ENCODE peak calls at places on chromosomes 12 and 14, in eight cellular contexts. Q is AG10803, H is RWPE1, L is endothelial cell of umbilical vein, M is lung, Z is HFFc6, B is brain microvascular endothelial cell, K is neural crest cell. E is an unnamed sample.

GRCh38 chr12:6336079-6336858 is 5.6 kb downstream of the TNFRSF1A start:
- DNase-seq in Z (peak), L (peak), M (peak), H (peak), Q (peak), K (peak), B (peak), E (peak)

GRCh38 chr12:62332598-62332997 is 72.4 kb downstream of the USP15 start:
- DNase-seq in Z (peak), K (no peak), L (no peak), M (no peak), Q (peak), B (peak), H (peak), E (peak)

GRCh38 chr12:97556201-97556824 is 93.7 kb downstream of the RMST start:
- DNase-seq in L (peak), H (no peak), K (no peak), Q (peak), B (no peak), Z (peak), M (peak), E (no peak)

GRCh38 chr12:89893972-89894706 is 185.5 kb upstream of the ATP2B1 start:
- DNase-seq in Q (peak), B (peak), M (no peak), H (peak), L (peak), K (no peak), Z (peak), E (no peak)

GRCh38 chr14:64683264-64683663 is 21.0 kb upstream of the PLEKHG3 start:
- DNase-seq in Z (no peak), Q (no peak), K (peak), L (no peak), M (no peak), H (no peak), B (no peak), E (no peak)

GRCh38 chr14:105489607-105490317 is 1.3 kb upstream of the TEDC1 start:
- DNase-seq in M (peak), Q (peak), L (peak), Z (peak), B (peak), H (peak), K (peak), E (peak)

GRCh38 chr14:66539034-66539433 is 31.1 kb downstream of the GPHN start:
- DNase-seq in M (no peak), Q (no peak), H (no peak), K (no peak), L (no peak), Z (no peak), B (no peak), E (no peak)

GRCh38 chr12:12622418-12622817 is 10.7 kb downstream of the CREBL2 start:
- DNase-seq in Z (no peak), M (no peak), L (no peak), K (no peak), H (no peak), B (no peak), Q (no peak), E (no peak)

GRCh38 chr12:40946612-40947194 is 241.4 kb upstream of the PDZRN4 start:
- DNase-seq in M (no peak), Q (peak), L (peak), Z (peak), B (no peak), K (no peak), H (peak), E (peak)

GRCh38 chr14:30882431-30882830 is 8.1 kb downstream of the COCH start:
- DNase-seq in B (no peak), H (no peak), L (no peak), Q (no peak), Z (no peak), K (no peak), M (no peak), E (no peak)

GRCh38 chr14:31059152-31059924 is 33.2 kb upstream of the STRN3 start:
- DNase-seq in Z (peak), B (peak), M (peak), K (no peak), L (no peak), Q (peak), H (peak), E (peak)

GRCh38 chr12:93090768-93091172 is 161.7 kb upstream of the EEA1 start:
- DNase-seq in H (peak), B (peak), M (no peak), Q (peak), K (no peak), L (peak), Z (peak), E (no peak)

GRCh38 chr12:124837958-124838803 is 25.5 kb downstream of the SCARB1 start:
- DNase-seq in Q (peak), H (peak), K (no peak), B (peak), Z (peak), L (peak), M (peak), E (peak)

GRCh38 chr12:124277394-124278222 is 17.3 kb upstream of the RFLNA start:
- DNase-seq in H (no peak), B (no peak), M (no peak), Z (no peak), L (no peak), K (no peak), Q (no peak), E (no peak)

GRCh38 chr14:101934751-101935150 is 29.6 kb upstream of the DYNC1H1 start:
- DNase-seq in L (no peak), Z (no peak), Q (no peak), K (no peak), M (no peak), H (no peak), B (no peak), E (no peak)

GRCh38 chr12:45991289-45992249 is 1.2 kb upstream of the SCAF11 start:
- DNase-seq in Z (peak), L (peak), K (peak), H (peak), B (peak), M (peak), Q (peak), E (no peak)

DNA sequence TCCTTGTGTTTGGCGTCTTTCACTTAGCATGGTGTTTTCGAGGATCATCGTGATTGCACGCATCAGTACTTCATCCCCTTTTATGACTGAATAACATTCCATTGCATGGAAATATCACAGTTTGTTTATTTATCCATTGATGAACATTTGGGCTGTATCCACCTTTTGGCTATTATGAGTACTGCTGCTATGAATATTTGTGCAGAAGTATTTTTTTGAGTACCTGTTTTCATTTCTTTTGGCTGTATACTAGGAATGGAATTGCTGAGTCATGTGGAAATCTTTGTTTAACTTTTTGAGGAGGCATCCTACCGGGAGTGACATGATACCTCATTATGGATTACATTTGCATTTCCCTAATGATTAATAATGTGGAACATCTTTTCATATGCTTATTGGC is 66.4 kb downstream of the WNK1 start:
- DNase-seq in Z (no peak), M (no peak), B (no peak), K (no peak), H (no peak), L (no peak), Q (no peak), E (no peak)
- TF ChIP-seq CTCF in Z (no peak), M (no peak), B (peak), K (peak), H (no peak), L (no peak), Q (peak), E (no peak)

DNA sequence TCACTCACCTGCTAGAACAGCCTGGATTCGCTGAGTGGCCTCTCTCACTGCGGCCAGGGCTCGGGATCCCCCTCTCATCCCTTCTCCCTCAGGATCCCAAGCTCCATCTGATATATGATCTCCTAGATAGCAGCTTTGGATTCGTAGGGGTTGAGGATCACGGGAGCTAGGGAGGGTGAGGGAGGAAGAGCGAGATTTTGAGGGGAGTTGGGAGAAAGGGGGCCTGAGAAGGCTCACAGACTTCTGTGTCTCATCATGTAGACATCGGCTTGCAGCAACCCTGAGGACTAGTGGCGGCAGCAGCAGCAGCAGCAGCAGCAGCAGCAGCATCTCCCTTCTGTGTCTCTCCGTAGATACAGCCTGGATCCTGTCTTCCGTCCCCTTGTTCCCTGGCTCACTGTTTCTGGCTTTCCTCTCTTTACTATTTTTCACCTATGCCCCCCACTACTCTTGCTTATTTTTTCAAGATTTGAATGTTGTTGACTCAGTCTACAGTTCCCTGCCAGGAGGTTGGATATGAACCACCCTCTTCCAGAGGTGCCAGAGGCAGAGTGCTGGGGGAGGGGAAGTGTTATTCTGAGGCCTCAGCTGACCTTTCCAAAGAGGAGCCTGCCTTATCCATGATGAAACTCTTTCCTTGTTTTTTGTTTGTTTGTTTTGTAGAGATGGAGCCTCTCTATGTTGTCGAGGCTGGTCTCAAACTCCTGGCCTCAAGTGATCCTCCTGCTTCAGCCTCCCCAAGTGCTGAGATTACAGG is at the start of gene CIROP:
- DNase-seq in H (no peak), B (no peak), M (no peak), Z (no peak), K (no peak), Q (no peak), L (no peak), E (no peak)
- TF ChIP-seq CTCF in H (no peak), B (no peak), M (no peak), Z (no peak), K (no peak), Q (no peak), L (no peak), E (no peak)

DNA sequence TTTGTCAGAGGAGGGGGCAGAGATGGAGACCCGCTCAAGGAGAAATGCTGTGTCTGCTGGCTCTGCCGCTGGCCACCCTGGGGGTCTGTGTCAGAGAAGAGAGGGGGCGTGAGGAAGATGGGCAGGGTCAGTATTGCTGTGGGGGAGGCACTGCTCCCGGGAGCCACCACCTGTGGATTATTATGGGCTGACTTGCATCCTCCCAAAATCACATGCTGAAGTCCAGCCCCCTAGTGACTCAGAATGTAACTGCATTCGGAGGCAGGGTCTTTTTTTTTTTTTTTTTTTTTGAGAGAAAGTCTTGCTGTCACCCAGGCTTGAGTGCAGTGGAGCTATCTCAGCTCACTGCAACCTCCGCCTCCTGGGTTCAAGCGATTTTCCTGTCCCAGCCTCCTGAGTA is 12.3 kb downstream of the ABCD4 start:
- DNase-seq in Q (no peak), H (peak), M (no peak), B (peak), K (no peak), Z (no peak), L (peak), E (no peak)
- TF ChIP-seq CTCF in Q (peak), H (peak), M (no peak), B (peak), K (peak), Z (peak), L (peak), E (peak)

GRCh38 chr12:52232916-52233461 is at the start of gene KRT7:
- DNase-seq in B (no peak), Z (no peak), Q (no peak), K (no peak), H (peak), L (peak), M (peak), E (no peak)
- TF ChIP-seq CTCF in B (peak), Z (peak), Q (peak), K (no peak), H (peak), L (no peak), M (no peak), E (no peak)

DNA sequence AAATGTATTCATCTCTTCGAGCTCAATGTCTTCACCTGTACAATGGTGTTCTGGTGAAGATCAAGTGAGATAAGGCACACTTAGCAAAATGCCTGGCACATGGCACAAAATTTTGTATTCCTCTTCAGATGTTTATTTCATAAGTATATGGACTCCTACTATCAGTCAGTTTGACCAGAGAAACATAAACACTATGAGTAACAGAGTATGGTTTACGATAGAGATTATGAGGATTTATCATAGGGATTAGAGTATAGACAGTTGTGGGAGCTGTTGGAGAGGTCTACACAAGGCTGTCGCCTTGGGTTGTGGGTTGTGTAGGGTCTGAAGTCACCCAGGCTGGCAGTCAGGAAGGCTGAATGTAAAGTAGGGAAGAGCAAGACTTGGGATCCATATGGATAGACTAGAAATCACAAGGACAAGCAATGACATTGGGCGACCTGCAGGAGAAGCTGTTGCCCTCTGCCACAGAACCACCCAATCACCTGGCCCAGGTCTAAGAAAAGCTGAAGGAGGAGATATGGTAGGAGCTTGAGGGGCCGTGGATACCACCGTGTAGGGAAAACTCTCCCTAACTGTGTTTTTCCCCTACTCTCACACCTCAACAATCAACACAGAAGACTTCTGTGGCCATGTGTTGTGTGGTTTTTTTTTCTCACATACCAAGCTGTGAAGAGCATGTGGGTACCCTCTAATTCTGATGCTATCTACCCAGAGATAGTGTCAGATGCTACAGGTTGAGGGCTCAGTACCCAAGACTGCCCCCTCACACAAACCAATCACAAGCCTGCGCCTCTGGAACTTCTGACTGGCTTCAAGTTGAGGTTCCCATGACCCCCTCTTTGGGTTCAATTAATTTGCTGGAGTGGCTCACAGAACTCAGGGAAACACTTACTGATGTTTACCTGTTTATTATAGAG is 27.2 kb upstream of the RESF1 start:
- DNase-seq in M (no peak), Z (no peak), B (no peak), Q (no peak), L (no peak), K (no peak), H (no peak), E (no peak)
- TF ChIP-seq CTCF in M (no peak), Z (no peak), B (no peak), Q (no peak), L (no peak), K (no peak), H (no peak), E (no peak)

E was measured in AG09319.